ENCODE peak calls at places on chromosomes 2 and 18, in five cellular contexts. One of them, this sample, is unnamed.

GRCh38 chr18:34122724-34123334 is 101.9 kb downstream of the NOL4 start:
- DNase-seq in SK-N-SH: peak
- DNase-seq in tibial nerve: peak
- DNase-seq in H1: no peak
- DNase-seq in A549: peak
- DNase-seq in this sample: no peak

GRCh38 chr2:201643216-201643651 is at the start of gene TMEM237:
- DNase-seq in SK-N-SH: peak
- DNase-seq in tibial nerve: no peak
- DNase-seq in H1: peak
- DNase-seq in A549: peak
- DNase-seq in this sample: no peak

GRCh38 chr2:78766459-78766858 is 259.0 kb upstream of the REG3G start:
- DNase-seq in SK-N-SH: no peak
- DNase-seq in tibial nerve: no peak
- DNase-seq in H1: no peak
- DNase-seq in A549: no peak
- DNase-seq in this sample: no peak

GRCh38 chr18:35378206-35378795 is 1.2 kb upstream of the ZNF396 start:
- DNase-seq in SK-N-SH: no peak
- DNase-seq in tibial nerve: no peak
- DNase-seq in H1: no peak
- DNase-seq in A549: no peak
- DNase-seq in this sample: no peak

GRCh38 chr2:107585851-107586250 is 240.8 kb upstream of the RGPD4 start:
- DNase-seq in SK-N-SH: no peak
- DNase-seq in tibial nerve: no peak
- DNase-seq in H1: no peak
- DNase-seq in A549: peak
- DNase-seq in this sample: no peak

GRCh38 chr2:113406114-113406513 is 31.4 kb upstream of the ZNG1B start:
- DNase-seq in SK-N-SH: no peak
- DNase-seq in tibial nerve: no peak
- DNase-seq in H1: peak
- DNase-seq in A549: no peak
- DNase-seq in this sample: no peak

GRCh38 chr2:222709191-222709891 is 37.9 kb downstream of the MOGAT1 start:
- DNase-seq in SK-N-SH: no peak
- DNase-seq in tibial nerve: peak
- DNase-seq in H1: peak
- DNase-seq in A549: peak
- DNase-seq in this sample: peak

GRCh38 chr2:32931945-32932709 is 14.6 kb upstream of the LTBP1 start:
- DNase-seq in SK-N-SH: no peak
- DNase-seq in tibial nerve: no peak
- DNase-seq in H1: peak
- DNase-seq in A549: no peak
- DNase-seq in this sample: no peak

GRCh38 chr2:21333249-21333648 is 209.5 kb downstream of the TDRD15 start:
- DNase-seq in SK-N-SH: no peak
- DNase-seq in tibial nerve: no peak
- DNase-seq in H1: no peak
- DNase-seq in A549: no peak
- DNase-seq in this sample: no peak

GRCh38 chr2:234091883-234092282 is 41.4 kb downstream of the SPP2 start:
- DNase-seq in SK-N-SH: no peak
- DNase-seq in tibial nerve: no peak
- DNase-seq in H1: no peak
- DNase-seq in A549: no peak
- DNase-seq in this sample: no peak
- TF ChIP-seq EP300 in SK-N-SH: no peak
- TF ChIP-seq EP300 in tibial nerve: no peak
- TF ChIP-seq EP300 in H1: no peak
- TF ChIP-seq EP300 in A549: no peak
- TF ChIP-seq EP300 in this sample: no peak

GRCh38 chr2:159547031-159547430 is 69.3 kb downstream of the BAZ2B start:
- DNase-seq in SK-N-SH: no peak
- DNase-seq in tibial nerve: no peak
- DNase-seq in H1: no peak
- DNase-seq in A549: no peak
- DNase-seq in this sample: no peak

GRCh38 chr2:159546039-159546438 is 70.3 kb downstream of the BAZ2B start:
- DNase-seq in SK-N-SH: no peak
- DNase-seq in tibial nerve: no peak
- DNase-seq in H1: no peak
- DNase-seq in A549: no peak
- DNase-seq in this sample: no peak

GRCh38 chr2:159545080-159545479 is 71.3 kb downstream of the BAZ2B start:
- DNase-seq in SK-N-SH: no peak
- DNase-seq in tibial nerve: no peak
- DNase-seq in H1: no peak
- DNase-seq in A549: no peak
- DNase-seq in this sample: no peak

GRCh38 chr2:159551811-159552210 is 64.5 kb downstream of the BAZ2B start:
- DNase-seq in SK-N-SH: no peak
- DNase-seq in tibial nerve: no peak
- DNase-seq in H1: no peak
- DNase-seq in A549: no peak
- DNase-seq in this sample: no peak

GRCh38 chr2:159549234-159549633 is 67.1 kb downstream of the BAZ2B start:
- DNase-seq in SK-N-SH: no peak
- DNase-seq in tibial nerve: no peak
- DNase-seq in H1: no peak
- DNase-seq in A549: no peak
- DNase-seq in this sample: no peak
- TF ChIP-seq EP300 in SK-N-SH: no peak
- TF ChIP-seq EP300 in tibial nerve: no peak
- TF ChIP-seq EP300 in H1: no peak
- TF ChIP-seq EP300 in A549: no peak
- TF ChIP-seq EP300 in this sample: no peak

DNA sequence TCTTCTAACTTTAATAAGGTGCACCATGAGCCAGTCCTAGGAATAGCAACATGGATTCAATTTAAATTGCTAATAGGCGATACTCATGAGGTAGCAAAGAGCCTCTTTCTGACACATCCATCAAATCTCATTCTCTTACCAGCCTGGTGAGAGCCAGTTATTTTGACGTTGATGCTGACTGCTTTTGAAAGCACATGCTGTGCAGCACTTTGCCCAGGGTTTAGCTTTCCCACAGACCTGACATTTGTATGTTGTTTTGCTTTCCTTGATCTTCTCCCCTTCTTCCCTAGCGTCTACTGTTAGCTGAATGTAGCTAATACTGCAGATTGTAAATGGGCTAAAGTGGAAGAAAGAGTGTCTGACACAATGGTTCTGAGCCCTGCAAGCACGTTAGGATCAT is 101.1 kb upstream of the CCDC85A start:
- DNase-seq in SK-N-SH: no peak
- DNase-seq in tibial nerve: no peak
- DNase-seq in H1: no peak
- DNase-seq in A549: no peak
- DNase-seq in this sample: no peak
- TF ChIP-seq EP300 in SK-N-SH: no peak
- TF ChIP-seq EP300 in tibial nerve: no peak
- TF ChIP-seq EP300 in H1: no peak
- TF ChIP-seq EP300 in A549: no peak
- TF ChIP-seq EP300 in this sample: no peak

GRCh38 chr2:152974146-152974545 is 255.7 kb downstream of the ARL6IP6 start:
- DNase-seq in SK-N-SH: no peak
- DNase-seq in tibial nerve: no peak
- DNase-seq in H1: no peak
- DNase-seq in A549: no peak
- DNase-seq in this sample: no peak
- TF ChIP-seq EP300 in SK-N-SH: no peak
- TF ChIP-seq EP300 in tibial nerve: no peak
- TF ChIP-seq EP300 in H1: no peak
- TF ChIP-seq EP300 in A549: no peak
- TF ChIP-seq EP300 in this sample: no peak